ENCODE peak calls at places on chromosome 7, in seven cellular contexts. One of them, this sample, is unnamed.

GRCh38 chr7:111771638-111772037 is 209.3 kb upstream of the IMMP2L start:
- DNase-seq in RWPE1: no peak
- DNase-seq in WTC11: no peak
- DNase-seq in spleen: no peak
- DNase-seq in NCI-H774: no peak
- DNase-seq in T-cell: no peak
- DNase-seq in activated CD4-positive, alpha-beta T cell treated with anti-CD3 and anti-CD28 coated beads for 48 hours: no peak
- DNase-seq in this sample: no peak

GRCh38 chr7:4169505-4169904 is 512.6 kb upstream of the FOXK1 start:
- DNase-seq in RWPE1: peak
- DNase-seq in WTC11: no peak
- DNase-seq in NCI-H774: no peak
- DNase-seq in activated CD4-positive, alpha-beta T cell treated with anti-CD3 and anti-CD28 coated beads for 48 hours: no peak
- DNase-seq in spleen: no peak
- DNase-seq in T-cell: no peak
- DNase-seq in this sample: no peak

GRCh38 chr7:100673942-100674431 is 447 bp downstream of the GNB2 start:
- DNase-seq in NCI-H774: peak
- DNase-seq in spleen: peak
- DNase-seq in RWPE1: no peak
- DNase-seq in WTC11: no peak
- DNase-seq in T-cell: no peak
- DNase-seq in activated CD4-positive, alpha-beta T cell treated with anti-CD3 and anti-CD28 coated beads for 48 hours: peak
- DNase-seq in this sample: no peak

GRCh38 chr7:40019558-40019957 is 69.5 kb downstream of the CDK13 start:
- DNase-seq in NCI-H774: no peak
- DNase-seq in activated CD4-positive, alpha-beta T cell treated with anti-CD3 and anti-CD28 coated beads for 48 hours: no peak
- DNase-seq in T-cell: no peak
- DNase-seq in spleen: no peak
- DNase-seq in RWPE1: no peak
- DNase-seq in WTC11: no peak
- DNase-seq in this sample: no peak

GRCh38 chr7:30026229-30027064 is at the start of gene FKBP14:
- DNase-seq in spleen: peak
- DNase-seq in NCI-H774: peak
- DNase-seq in RWPE1: peak
- DNase-seq in activated CD4-positive, alpha-beta T cell treated with anti-CD3 and anti-CD28 coated beads for 48 hours: peak
- DNase-seq in T-cell: peak
- DNase-seq in WTC11: peak
- DNase-seq in this sample: peak

GRCh38 chr7:67618569-67619543 is 622.2 kb downstream of the TYW1 start:
- DNase-seq in activated CD4-positive, alpha-beta T cell treated with anti-CD3 and anti-CD28 coated beads for 48 hours: no peak
- DNase-seq in WTC11: peak
- DNase-seq in RWPE1: no peak
- DNase-seq in T-cell: no peak
- DNase-seq in NCI-H774: peak
- DNase-seq in spleen: no peak
- DNase-seq in this sample: no peak

GRCh38 chr7:11332186-11332864 is 358.7 kb downstream of the PHF14 start:
- DNase-seq in T-cell: no peak
- DNase-seq in WTC11: no peak
- DNase-seq in spleen: no peak
- DNase-seq in RWPE1: no peak
- DNase-seq in NCI-H774: no peak
- DNase-seq in activated CD4-positive, alpha-beta T cell treated with anti-CD3 and anti-CD28 coated beads for 48 hours: no peak
- DNase-seq in this sample: no peak

GRCh38 chr7:2048006-2048405 is 184.7 kb downstream of the MAD1L1 start:
- DNase-seq in WTC11: no peak
- DNase-seq in T-cell: no peak
- DNase-seq in activated CD4-positive, alpha-beta T cell treated with anti-CD3 and anti-CD28 coated beads for 48 hours: no peak
- DNase-seq in NCI-H774: no peak
- DNase-seq in RWPE1: no peak
- DNase-seq in spleen: peak
- DNase-seq in this sample: no peak

GRCh38 chr7:36128448-36129047 is 24.5 kb upstream of the EEPD1 start:
- DNase-seq in activated CD4-positive, alpha-beta T cell treated with anti-CD3 and anti-CD28 coated beads for 48 hours: no peak
- DNase-seq in spleen: no peak
- DNase-seq in RWPE1: peak
- DNase-seq in WTC11: no peak
- DNase-seq in NCI-H774: peak
- DNase-seq in T-cell: no peak
- DNase-seq in this sample: peak

GRCh38 chr7:27201231-27202017 is 1.5 kb upstream of the HOXA13 start:
- DNase-seq in T-cell: no peak
- DNase-seq in spleen: peak
- DNase-seq in RWPE1: no peak
- DNase-seq in activated CD4-positive, alpha-beta T cell treated with anti-CD3 and anti-CD28 coated beads for 48 hours: no peak
- DNase-seq in NCI-H774: no peak
- DNase-seq in WTC11: no peak
- DNase-seq in this sample: peak

GRCh38 chr7:158239290-158239981 is 348.2 kb downstream of the PTPRN2 start:
- DNase-seq in spleen: peak
- DNase-seq in NCI-H774: peak
- DNase-seq in RWPE1: no peak
- DNase-seq in T-cell: no peak
- DNase-seq in activated CD4-positive, alpha-beta T cell treated with anti-CD3 and anti-CD28 coated beads for 48 hours: no peak
- DNase-seq in WTC11: no peak
- DNase-seq in this sample: no peak

GRCh38 chr7:98186452-98187137 is 24.6 kb upstream of the BHLHA15 start:
- DNase-seq in T-cell: no peak
- DNase-seq in spleen: no peak
- DNase-seq in RWPE1: no peak
- DNase-seq in NCI-H774: no peak
- DNase-seq in WTC11: no peak
- DNase-seq in activated CD4-positive, alpha-beta T cell treated with anti-CD3 and anti-CD28 coated beads for 48 hours: no peak
- DNase-seq in this sample: peak

GRCh38 chr7:7756577-7756976 is 38.2 kb upstream of the RPA3 start:
- DNase-seq in activated CD4-positive, alpha-beta T cell treated with anti-CD3 and anti-CD28 coated beads for 48 hours: no peak
- DNase-seq in spleen: no peak
- DNase-seq in RWPE1: no peak
- DNase-seq in WTC11: no peak
- DNase-seq in T-cell: no peak
- DNase-seq in NCI-H774: no peak
- DNase-seq in this sample: no peak

GRCh38 chr7:134255814-134256213 is 60.9 kb downstream of the SLC35B4 start:
- DNase-seq in T-cell: no peak
- DNase-seq in NCI-H774: no peak
- DNase-seq in activated CD4-positive, alpha-beta T cell treated with anti-CD3 and anti-CD28 coated beads for 48 hours: no peak
- DNase-seq in WTC11: peak
- DNase-seq in RWPE1: no peak
- DNase-seq in spleen: no peak
- DNase-seq in this sample: no peak

GRCh38 chr7:155194531-155195140 is 103.0 kb upstream of the INSIG1 start:
- DNase-seq in activated CD4-positive, alpha-beta T cell treated with anti-CD3 and anti-CD28 coated beads for 48 hours: no peak
- DNase-seq in spleen: no peak
- DNase-seq in NCI-H774: no peak
- DNase-seq in T-cell: no peak
- DNase-seq in RWPE1: no peak
- DNase-seq in WTC11: no peak
- DNase-seq in this sample: no peak

GRCh38 chr7:32506266-32507054 is 11.2 kb downstream of the AVL9 start:
- DNase-seq in activated CD4-positive, alpha-beta T cell treated with anti-CD3 and anti-CD28 coated beads for 48 hours: peak
- DNase-seq in NCI-H774: no peak
- DNase-seq in spleen: no peak
- DNase-seq in T-cell: no peak
- DNase-seq in WTC11: no peak
- DNase-seq in RWPE1: peak
- DNase-seq in this sample: peak

GRCh38 chr7:150818971-150819370 is 18.4 kb downstream of the TMEM176A start:
- DNase-seq in RWPE1: no peak
- DNase-seq in T-cell: no peak
- DNase-seq in NCI-H774: no peak
- DNase-seq in activated CD4-positive, alpha-beta T cell treated with anti-CD3 and anti-CD28 coated beads for 48 hours: no peak
- DNase-seq in WTC11: no peak
- DNase-seq in spleen: no peak
- DNase-seq in this sample: no peak

GRCh38 chr7:39880556-39880955 is 69.5 kb upstream of the CDK13 start:
- DNase-seq in activated CD4-positive, alpha-beta T cell treated with anti-CD3 and anti-CD28 coated beads for 48 hours: no peak
- DNase-seq in WTC11: no peak
- DNase-seq in RWPE1: no peak
- DNase-seq in T-cell: no peak
- DNase-seq in NCI-H774: no peak
- DNase-seq in spleen: no peak
- DNase-seq in this sample: peak

GRCh38 chr7:14761506-14762296 is 140.8 kb downstream of the DGKB start:
- DNase-seq in T-cell: no peak
- DNase-seq in activated CD4-positive, alpha-beta T cell treated with anti-CD3 and anti-CD28 coated beads for 48 hours: no peak
- DNase-seq in spleen: no peak
- DNase-seq in NCI-H774: peak
- DNase-seq in WTC11: no peak
- DNase-seq in RWPE1: no peak
- DNase-seq in this sample: peak

GRCh38 chr7:90461216-90461615 is 8.2 kb upstream of the PTTG1IP2 start:
- DNase-seq in activated CD4-positive, alpha-beta T cell treated with anti-CD3 and anti-CD28 coated beads for 48 hours: no peak
- DNase-seq in NCI-H774: no peak
- DNase-seq in spleen: no peak
- DNase-seq in RWPE1: no peak
- DNase-seq in T-cell: no peak
- DNase-seq in WTC11: no peak
- DNase-seq in this sample: no peak

GRCh38 chr7:111071556-111071955 is 19.4 kb upstream of the LRRN3 start:
- DNase-seq in T-cell: no peak
- DNase-seq in WTC11: no peak
- DNase-seq in spleen: no peak
- DNase-seq in NCI-H774: no peak
- DNase-seq in RWPE1: no peak
- DNase-seq in activated CD4-positive, alpha-beta T cell treated with anti-CD3 and anti-CD28 coated beads for 48 hours: no peak
- DNase-seq in this sample: no peak

GRCh38 chr7:138798836-138799235 is 840 bp upstream of the ATP6V0A4 start:
- DNase-seq in T-cell: no peak
- DNase-seq in activated CD4-positive, alpha-beta T cell treated with anti-CD3 and anti-CD28 coated beads for 48 hours: no peak
- DNase-seq in spleen: peak
- DNase-seq in WTC11: no peak
- DNase-seq in RWPE1: no peak
- DNase-seq in NCI-H774: no peak
- DNase-seq in this sample: no peak

GRCh38 chr7:151542606-151543130 is 23.0 kb upstream of the RHEB start:
- DNase-seq in NCI-H774: no peak
- DNase-seq in activated CD4-positive, alpha-beta T cell treated with anti-CD3 and anti-CD28 coated beads for 48 hours: no peak
- DNase-seq in T-cell: no peak
- DNase-seq in RWPE1: no peak
- DNase-seq in WTC11: no peak
- DNase-seq in spleen: no peak
- DNase-seq in this sample: no peak

GRCh38 chr7:139731802-139732470 is 45.9 kb downstream of the HIPK2 start:
- DNase-seq in RWPE1: peak
- DNase-seq in activated CD4-positive, alpha-beta T cell treated with anti-CD3 and anti-CD28 coated beads for 48 hours: no peak
- DNase-seq in spleen: no peak
- DNase-seq in T-cell: no peak
- DNase-seq in NCI-H774: no peak
- DNase-seq in WTC11: no peak
- DNase-seq in this sample: peak

GRCh38 chr7:146591976-146592375 is 475.4 kb downstream of the CNTNAP2 start:
- DNase-seq in WTC11: no peak
- DNase-seq in RWPE1: no peak
- DNase-seq in T-cell: no peak
- DNase-seq in spleen: no peak
- DNase-seq in activated CD4-positive, alpha-beta T cell treated with anti-CD3 and anti-CD28 coated beads for 48 hours: no peak
- DNase-seq in NCI-H774: no peak
- DNase-seq in this sample: no peak

GRCh38 chr7:79668292-79668691 is 214.8 kb upstream of the MAGI2 start:
- DNase-seq in spleen: no peak
- DNase-seq in activated CD4-positive, alpha-beta T cell treated with anti-CD3 and anti-CD28 coated beads for 48 hours: no peak
- DNase-seq in T-cell: no peak
- DNase-seq in RWPE1: no peak
- DNase-seq in WTC11: no peak
- DNase-seq in NCI-H774: no peak
- DNase-seq in this sample: peak

GRCh38 chr7:65216469-65216868 is 157.2 kb upstream of the ZNF92 start:
- DNase-seq in spleen: peak
- DNase-seq in activated CD4-positive, alpha-beta T cell treated with anti-CD3 and anti-CD28 coated beads for 48 hours: peak
- DNase-seq in NCI-H774: peak
- DNase-seq in WTC11: peak
- DNase-seq in RWPE1: peak
- DNase-seq in T-cell: peak
- DNase-seq in this sample: peak

GRCh38 chr7:85890244-85890811 is 703.5 kb upstream of the SEMA3D start:
- DNase-seq in WTC11: no peak
- DNase-seq in spleen: no peak
- DNase-seq in activated CD4-positive, alpha-beta T cell treated with anti-CD3 and anti-CD28 coated beads for 48 hours: no peak
- DNase-seq in RWPE1: peak
- DNase-seq in T-cell: no peak
- DNase-seq in NCI-H774: peak
- DNase-seq in this sample: peak

GRCh38 chr7:147088916-147089315 is 972.3 kb downstream of the CNTNAP2 start:
- DNase-seq in T-cell: no peak
- DNase-seq in activated CD4-positive, alpha-beta T cell treated with anti-CD3 and anti-CD28 coated beads for 48 hours: no peak
- DNase-seq in RWPE1: no peak
- DNase-seq in spleen: no peak
- DNase-seq in NCI-H774: no peak
- DNase-seq in WTC11: no peak
- DNase-seq in this sample: no peak

GRCh38 chr7:29806131-29806792 is at the start of gene WIPF3:
- DNase-seq in spleen: no peak
- DNase-seq in RWPE1: peak
- DNase-seq in WTC11: peak
- DNase-seq in T-cell: no peak
- DNase-seq in activated CD4-positive, alpha-beta T cell treated with anti-CD3 and anti-CD28 coated beads for 48 hours: peak
- DNase-seq in NCI-H774: peak
- DNase-seq in this sample: no peak

GRCh38 chr7:5282464-5283316 is at the start of gene SLC29A4:
- DNase-seq in spleen: no peak
- DNase-seq in NCI-H774: peak
- DNase-seq in RWPE1: no peak
- DNase-seq in WTC11: no peak
- DNase-seq in T-cell: no peak
- DNase-seq in activated CD4-positive, alpha-beta T cell treated with anti-CD3 and anti-CD28 coated beads for 48 hours: peak
- DNase-seq in this sample: peak

GRCh38 chr7:4883352-4884144 is at the start of gene RADIL:
- DNase-seq in spleen: peak
- DNase-seq in RWPE1: peak
- DNase-seq in activated CD4-positive, alpha-beta T cell treated with anti-CD3 and anti-CD28 coated beads for 48 hours: peak
- DNase-seq in T-cell: peak
- DNase-seq in NCI-H774: peak
- DNase-seq in WTC11: peak
- DNase-seq in this sample: peak

This sample was measured in EH.